ENCODE peak calls at places on chromosomes 5 and 9, in six cellular contexts. One of them, this sample, is unnamed.

GRCh38 chr5:96601811-96602244 is 60.3 kb upstream of the CAST start:
- DNase-seq in kidney: no peak
- DNase-seq in GM23338: peak
- DNase-seq in foreskin fibroblast: peak
- DNase-seq in fibroblast of the aortic adventitia: peak
- DNase-seq in epithelial cell of esophagus: peak
- DNase-seq in this sample: peak

GRCh38 chr5:160347453-160347852 is 23.0 kb downstream of the C1QTNF2 start:
- DNase-seq in GM23338: no peak
- DNase-seq in fibroblast of the aortic adventitia: no peak
- DNase-seq in kidney: no peak
- DNase-seq in foreskin fibroblast: no peak
- DNase-seq in epithelial cell of esophagus: no peak
- DNase-seq in this sample: no peak

GRCh38 chr5:107285772-107286171 is 385.0 kb downstream of the EFNA5 start:
- DNase-seq in GM23338: no peak
- DNase-seq in foreskin fibroblast: no peak
- DNase-seq in epithelial cell of esophagus: peak
- DNase-seq in kidney: no peak
- DNase-seq in fibroblast of the aortic adventitia: no peak
- DNase-seq in this sample: no peak

GRCh38 chr9:126591083-126591482 is 22.6 kb upstream of the LMX1B start:
- DNase-seq in kidney: no peak
- DNase-seq in foreskin fibroblast: no peak
- DNase-seq in fibroblast of the aortic adventitia: no peak
- DNase-seq in epithelial cell of esophagus: no peak
- DNase-seq in GM23338: no peak
- DNase-seq in this sample: no peak

GRCh38 chr5:1647580-1647979 is 123.8 kb upstream of the LPCAT1 start:
- DNase-seq in foreskin fibroblast: no peak
- DNase-seq in fibroblast of the aortic adventitia: no peak
- DNase-seq in kidney: peak
- DNase-seq in GM23338: no peak
- DNase-seq in epithelial cell of esophagus: no peak
- DNase-seq in this sample: no peak

GRCh38 chr5:38191693-38192092 is 66.7 kb upstream of the EGFLAM start:
- DNase-seq in fibroblast of the aortic adventitia: no peak
- DNase-seq in foreskin fibroblast: no peak
- DNase-seq in epithelial cell of esophagus: no peak
- DNase-seq in GM23338: no peak
- DNase-seq in kidney: no peak
- DNase-seq in this sample: no peak

GRCh38 chr9:95313010-95313498 is 4.5 kb downstream of the FANCC start:
- DNase-seq in fibroblast of the aortic adventitia: peak
- DNase-seq in GM23338: peak
- DNase-seq in kidney: peak
- DNase-seq in epithelial cell of esophagus: peak
- DNase-seq in foreskin fibroblast: peak
- DNase-seq in this sample: peak

GRCh38 chr9:86843182-86843581 is 104.1 kb downstream of the GAS1 start:
- DNase-seq in epithelial cell of esophagus: peak
- DNase-seq in fibroblast of the aortic adventitia: peak
- DNase-seq in GM23338: no peak
- DNase-seq in foreskin fibroblast: peak
- DNase-seq in kidney: no peak
- DNase-seq in this sample: no peak

GRCh38 chr5:75051217-75051751 is 1.1 kb downstream of the GCNT4 start:
- DNase-seq in kidney: no peak
- DNase-seq in epithelial cell of esophagus: no peak
- DNase-seq in fibroblast of the aortic adventitia: no peak
- DNase-seq in GM23338: peak
- DNase-seq in foreskin fibroblast: peak
- DNase-seq in this sample: no peak

GRCh38 chr9:131892890-131893289 is 153.0 kb upstream of the RAPGEF1 start:
- DNase-seq in kidney: no peak
- DNase-seq in fibroblast of the aortic adventitia: no peak
- DNase-seq in GM23338: no peak
- DNase-seq in epithelial cell of esophagus: no peak
- DNase-seq in foreskin fibroblast: no peak
- DNase-seq in this sample: no peak

GRCh38 chr5:121805931-121806330 is 45.8 kb upstream of the FTMT start:
- DNase-seq in epithelial cell of esophagus: no peak
- DNase-seq in GM23338: no peak
- DNase-seq in fibroblast of the aortic adventitia: no peak
- DNase-seq in foreskin fibroblast: peak
- DNase-seq in kidney: no peak
- DNase-seq in this sample: peak

GRCh38 chr5:157546456-157547100 is 29.0 kb downstream of the ADAM19 start:
- DNase-seq in fibroblast of the aortic adventitia: peak
- DNase-seq in GM23338: no peak
- DNase-seq in foreskin fibroblast: peak
- DNase-seq in epithelial cell of esophagus: no peak
- DNase-seq in kidney: no peak
- DNase-seq in this sample: peak

GRCh38 chr9:117028103-117028858 is 341.2 kb downstream of the TRIM32 start:
- DNase-seq in fibroblast of the aortic adventitia: no peak
- DNase-seq in foreskin fibroblast: no peak
- DNase-seq in GM23338: peak
- DNase-seq in epithelial cell of esophagus: no peak
- DNase-seq in kidney: no peak
- DNase-seq in this sample: peak

GRCh38 chr9:121308765-121309164 is 40.8 kb downstream of the GSN start:
- DNase-seq in kidney: no peak
- DNase-seq in foreskin fibroblast: no peak
- DNase-seq in epithelial cell of esophagus: no peak
- DNase-seq in fibroblast of the aortic adventitia: no peak
- DNase-seq in GM23338: no peak
- DNase-seq in this sample: no peak

GRCh38 chr5:110288766-110289165 is 437.7 kb downstream of the TMEM232 start:
- DNase-seq in foreskin fibroblast: peak
- DNase-seq in kidney: no peak
- DNase-seq in epithelial cell of esophagus: no peak
- DNase-seq in fibroblast of the aortic adventitia: peak
- DNase-seq in GM23338: no peak
- DNase-seq in this sample: peak

GRCh38 chr9:75889977-75890540 is 414 bp upstream of the PCSK5 start:
- DNase-seq in kidney: no peak
- DNase-seq in fibroblast of the aortic adventitia: peak
- DNase-seq in foreskin fibroblast: peak
- DNase-seq in epithelial cell of esophagus: peak
- DNase-seq in GM23338: peak
- DNase-seq in this sample: peak

GRCh38 chr9:78288214-78288892 is 8.6 kb upstream of the PSAT1 start:
- DNase-seq in GM23338: peak
- DNase-seq in epithelial cell of esophagus: peak
- DNase-seq in foreskin fibroblast: no peak
- DNase-seq in kidney: no peak
- DNase-seq in fibroblast of the aortic adventitia: no peak
- DNase-seq in this sample: no peak

GRCh38 chr5:97044057-97044456 is 98.4 kb downstream of the LIX1 start:
- DNase-seq in kidney: peak
- DNase-seq in fibroblast of the aortic adventitia: peak
- DNase-seq in foreskin fibroblast: peak
- DNase-seq in GM23338: peak
- DNase-seq in epithelial cell of esophagus: peak
- DNase-seq in this sample: no peak

GRCh38 chr5:110807174-110807573 is 68.4 kb downstream of the SLC25A46 start:
- DNase-seq in epithelial cell of esophagus: no peak
- DNase-seq in fibroblast of the aortic adventitia: peak
- DNase-seq in kidney: peak
- DNase-seq in GM23338: no peak
- DNase-seq in foreskin fibroblast: peak
- DNase-seq in this sample: no peak

GRCh38 chr9:134622896-134623407 is 18.7 kb upstream of the COL5A1 start:
- DNase-seq in epithelial cell of esophagus: no peak
- DNase-seq in foreskin fibroblast: no peak
- DNase-seq in fibroblast of the aortic adventitia: no peak
- DNase-seq in kidney: no peak
- DNase-seq in GM23338: no peak
- DNase-seq in this sample: no peak

GRCh38 chr9:130265431-130266235 is at the start of gene HMCN2:
- DNase-seq in epithelial cell of esophagus: peak
- DNase-seq in kidney: peak
- DNase-seq in foreskin fibroblast: peak
- DNase-seq in fibroblast of the aortic adventitia: no peak
- DNase-seq in GM23338: peak
- DNase-seq in this sample: no peak

GRCh38 chr9:130268521-130269131 is 3.1 kb downstream of the HMCN2 start:
- DNase-seq in fibroblast of the aortic adventitia: no peak
- DNase-seq in GM23338: peak
- DNase-seq in foreskin fibroblast: no peak
- DNase-seq in epithelial cell of esophagus: no peak
- DNase-seq in kidney: no peak
- DNase-seq in this sample: no peak

GRCh38 chr9:130264414-130265350 is 878 bp upstream of the HMCN2 start:
- DNase-seq in kidney: peak
- DNase-seq in epithelial cell of esophagus: no peak
- DNase-seq in GM23338: no peak
- DNase-seq in fibroblast of the aortic adventitia: no peak
- DNase-seq in foreskin fibroblast: no peak
- DNase-seq in this sample: no peak

GRCh38 chr9:130267930-130268329 is 2.4 kb downstream of the HMCN2 start:
- DNase-seq in foreskin fibroblast: no peak
- DNase-seq in GM23338: no peak
- DNase-seq in kidney: no peak
- DNase-seq in epithelial cell of esophagus: no peak
- DNase-seq in fibroblast of the aortic adventitia: no peak
- DNase-seq in this sample: no peak

GRCh38 chr9:130266236-130267098 is 907 bp downstream of the HMCN2 start:
- DNase-seq in GM23338: peak
- DNase-seq in fibroblast of the aortic adventitia: no peak
- DNase-seq in kidney: peak
- DNase-seq in foreskin fibroblast: no peak
- DNase-seq in epithelial cell of esophagus: peak
- DNase-seq in this sample: no peak
- H3K4me3 ChIP-seq in GM23338: peak
- H3K4me3 ChIP-seq in fibroblast of the aortic adventitia: no peak
- H3K4me3 ChIP-seq in kidney: no peak
- H3K4me3 ChIP-seq in foreskin fibroblast: no peak
- H3K4me3 ChIP-seq in epithelial cell of esophagus: no peak
- H3K4me3 ChIP-seq in this sample: no peak

DNA sequence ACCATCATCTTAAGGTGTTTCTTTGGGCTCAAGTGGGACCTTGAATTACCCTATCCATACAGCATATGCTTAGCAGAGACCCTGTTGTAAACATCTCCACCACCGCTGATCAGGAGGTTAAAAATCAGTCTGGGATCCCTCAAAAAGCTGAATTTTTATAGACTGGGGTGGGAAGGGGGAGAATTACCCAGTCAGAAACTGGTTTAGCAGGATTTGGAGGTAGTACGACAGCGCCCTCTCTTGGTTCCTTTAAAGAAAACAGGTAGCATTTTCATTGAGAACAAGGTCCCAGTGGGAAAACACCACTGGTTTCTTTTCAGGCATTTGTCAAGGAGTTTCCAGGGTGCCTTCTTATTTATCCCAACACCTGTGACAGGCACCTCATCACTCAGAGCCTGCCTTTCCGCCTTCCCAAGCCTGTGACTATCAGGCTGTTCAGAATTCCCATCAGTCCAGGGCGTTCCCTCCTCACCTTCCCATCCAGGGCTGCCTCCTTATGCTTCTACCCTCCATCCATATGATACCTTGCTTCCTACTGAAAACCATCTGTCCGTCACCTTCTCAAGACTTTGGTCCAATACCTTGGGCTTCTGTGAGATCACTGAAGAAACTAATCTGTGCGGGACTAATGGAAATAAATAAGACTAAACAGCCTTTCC is 203.8 kb upstream of the RAI14 start:
- DNase-seq in kidney: no peak
- DNase-seq in foreskin fibroblast: peak
- DNase-seq in epithelial cell of esophagus: peak
- DNase-seq in GM23338: peak
- DNase-seq in fibroblast of the aortic adventitia: peak
- DNase-seq in this sample: peak
- TF ChIP-seq CTCF in kidney: peak
- TF ChIP-seq CTCF in foreskin fibroblast: peak
- TF ChIP-seq CTCF in epithelial cell of esophagus: peak
- TF ChIP-seq CTCF in GM23338: peak
- TF ChIP-seq CTCF in fibroblast of the aortic adventitia: peak
- TF ChIP-seq CTCF in this sample: peak

GRCh38 chr9:113614843-113615648 is 151.5 kb downstream of the RGS3 start:
- DNase-seq in fibroblast of the aortic adventitia: peak
- DNase-seq in GM23338: no peak
- DNase-seq in kidney: peak
- DNase-seq in foreskin fibroblast: peak
- DNase-seq in epithelial cell of esophagus: no peak
- DNase-seq in this sample: peak
- H3K4me3 ChIP-seq in fibroblast of the aortic adventitia: no peak
- H3K4me3 ChIP-seq in GM23338: no peak
- H3K4me3 ChIP-seq in kidney: no peak
- H3K4me3 ChIP-seq in foreskin fibroblast: peak
- H3K4me3 ChIP-seq in epithelial cell of esophagus: no peak
- H3K4me3 ChIP-seq in this sample: peak

GRCh38 chr5:170221319-170221718 is 11.5 kb upstream of the C5orf58 start:
- DNase-seq in kidney: no peak
- DNase-seq in foreskin fibroblast: no peak
- DNase-seq in epithelial cell of esophagus: no peak
- DNase-seq in GM23338: peak
- DNase-seq in fibroblast of the aortic adventitia: no peak
- DNase-seq in this sample: peak
- TF ChIP-seq CTCF in kidney: no peak
- TF ChIP-seq CTCF in foreskin fibroblast: no peak
- TF ChIP-seq CTCF in epithelial cell of esophagus: no peak
- TF ChIP-seq CTCF in GM23338: peak
- TF ChIP-seq CTCF in fibroblast of the aortic adventitia: no peak
- TF ChIP-seq CTCF in this sample: peak

GRCh38 chr9:137672907-137673791 is 54.3 kb downstream of the EHMT1 start:
- DNase-seq in GM23338: peak
- DNase-seq in kidney: no peak
- DNase-seq in foreskin fibroblast: peak
- DNase-seq in epithelial cell of esophagus: peak
- DNase-seq in fibroblast of the aortic adventitia: peak
- DNase-seq in this sample: peak

GRCh38 chr9:137674307-137675305 is 55.8 kb downstream of the EHMT1 start:
- DNase-seq in GM23338: peak
- DNase-seq in epithelial cell of esophagus: no peak
- DNase-seq in foreskin fibroblast: no peak
- DNase-seq in kidney: no peak
- DNase-seq in fibroblast of the aortic adventitia: no peak
- DNase-seq in this sample: no peak

GRCh38 chr9:137671196-137671538 is 52.4 kb downstream of the EHMT1 start:
- DNase-seq in fibroblast of the aortic adventitia: no peak
- DNase-seq in epithelial cell of esophagus: no peak
- DNase-seq in foreskin fibroblast: no peak
- DNase-seq in kidney: no peak
- DNase-seq in GM23338: no peak
- DNase-seq in this sample: no peak

GRCh38 chr9:137671721-137672120 is 52.9 kb downstream of the EHMT1 start:
- DNase-seq in kidney: no peak
- DNase-seq in foreskin fibroblast: no peak
- DNase-seq in epithelial cell of esophagus: no peak
- DNase-seq in GM23338: no peak
- DNase-seq in fibroblast of the aortic adventitia: no peak
- DNase-seq in this sample: no peak

DNA sequence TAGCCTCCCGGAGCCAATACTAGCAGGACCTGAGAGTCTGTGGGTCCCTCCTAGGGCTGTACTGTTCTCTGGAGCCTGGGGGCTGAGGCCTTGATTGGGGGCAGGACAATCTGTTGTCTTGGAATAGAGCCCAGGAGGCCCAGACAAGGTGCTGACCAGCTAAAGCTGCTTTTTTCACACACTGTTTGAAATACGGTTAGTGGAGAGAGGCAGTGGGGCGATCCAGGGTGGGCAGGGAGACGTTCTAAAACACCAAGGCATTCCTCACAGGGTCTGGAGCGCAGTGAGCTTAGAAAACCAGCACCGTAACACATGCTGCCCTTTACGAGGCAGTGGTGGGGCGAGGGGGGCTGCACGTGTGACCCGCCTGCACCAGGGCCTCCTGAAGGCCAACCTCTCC is 55.1 kb downstream of the EHMT1 start:
- DNase-seq in foreskin fibroblast: peak
- DNase-seq in fibroblast of the aortic adventitia: peak
- DNase-seq in GM23338: no peak
- DNase-seq in kidney: no peak
- DNase-seq in epithelial cell of esophagus: no peak
- DNase-seq in this sample: no peak
- H3K4me3 ChIP-seq in foreskin fibroblast: no peak
- H3K4me3 ChIP-seq in fibroblast of the aortic adventitia: no peak
- H3K4me3 ChIP-seq in GM23338: peak
- H3K4me3 ChIP-seq in kidney: no peak
- H3K4me3 ChIP-seq in epithelial cell of esophagus: no peak
- H3K4me3 ChIP-seq in this sample: no peak